ENCODE peak calls at places on chromosomes 12 and 14, in five cellular contexts. N, F, U, H and R are unnamed samples.

GRCh38 chr14:72611506-72611905 is 282.4 kb downstream of the DPF3 start:
- DNase-seq in N (no peak), F (no peak), U (no peak), H (no peak), R (peak; percentile 0)

GRCh38 chr12:31118347-31118830 is 44.7 kb downstream of the DDX11 start:
- DNase-seq in N (no peak), F (no peak), U (no peak), H (peak; percentile 52), R (no peak)

GRCh38 chr12:133130808-133131128 is 341 bp downstream of the ZNF10 start:
- DNase-seq in N (peak; percentile 29), F (no peak), U (no peak), H (peak; percentile 36), R (no peak)

GRCh38 chr12:101941306-101942000 is 64.1 kb downstream of the DRAM1 start:
- DNase-seq in N (no peak), F (no peak), U (no peak), H (no peak), R (no peak)

GRCh38 chr12:54891717-54892478 is 37.6 kb downstream of the MUCL1 start:
- DNase-seq in N (no peak), F (no peak), U (no peak), H (no peak), R (no peak)

GRCh38 chr12:76790564-76791552 is 26.9 kb downstream of the ZDHHC17 start:
- DNase-seq in N (no peak), F (no peak), U (no peak), H (no peak), R (no peak)

GRCh38 chr12:92466391-92467305 is 236.1 kb upstream of the PLEKHG7 start:
- DNase-seq in N (no peak), F (no peak), U (no peak), H (no peak), R (no peak)

GRCh38 chr12:116898675-116899074 is 12.1 kb upstream of the FBXW8 start:
- DNase-seq in N (no peak), F (no peak), U (no peak), H (no peak), R (no peak)

GRCh38 chr12:62252576-62252975 is 7.6 kb upstream of the USP15 start:
- DNase-seq in N (no peak), F (no peak), U (no peak), H (no peak), R (no peak)

GRCh38 chr14:76919811-76920571 is 93.8 kb downstream of the LRRC74A start:
- DNase-seq in N (no peak), F (no peak), U (peak; percentile 61), H (no peak), R (no peak)

GRCh38 chr14:23530360-23531055 is 21.1 kb downstream of the ZFHX2 start:
- DNase-seq in N (no peak), F (no peak), U (no peak), H (no peak), R (no peak)

GRCh38 chr12:108611884-108612415 is 14.1 kb upstream of the TMEM119 start:
- DNase-seq in N (no peak), F (peak; percentile 55), U (peak; percentile 93), H (peak; percentile 37), R (peak; percentile 66)

GRCh38 chr14:24859559-24859958 is 190.4 kb downstream of the STXBP6 start:
- DNase-seq in N (no peak), F (no peak), U (no peak), H (no peak), R (no peak)

GRCh38 chr14:32472512-32473472 is 143.7 kb downstream of the AKAP6 start:
- DNase-seq in N (no peak), F (no peak), U (peak; percentile 37), H (no peak), R (no peak)

GRCh38 chr14:95184413-95184790 is 27.1 kb upstream of the DICER1 start:
- DNase-seq in N (no peak), F (no peak), U (no peak), H (no peak), R (no peak)

GRCh38 chr12:111429760-111430417 is 24.2 kb downstream of the SH2B3 start:
- DNase-seq in N (peak; percentile 59), F (no peak), U (no peak), H (no peak), R (peak; percentile 78)

GRCh38 chr14:71361335-71361734 is 454.1 kb downstream of the PCNX1 start:
- DNase-seq in N (no peak), F (no peak), U (no peak), H (no peak), R (no peak)

GRCh38 chr12:52496590-52497071 is 3.6 kb upstream of the KRT6A start:
- DNase-seq in N (no peak), F (no peak), U (peak; percentile 7), H (no peak), R (no peak)

GRCh38 chr12:100755186-100755585 is 39.4 kb upstream of the ANO4 start:
- DNase-seq in N (no peak), F (no peak), U (no peak), H (no peak), R (no peak)

GRCh38 chr12:131775124-131775903 is 52.9 kb upstream of the MMP17 start:
- DNase-seq in N (no peak), F (no peak), U (no peak), H (no peak), R (no peak)

GRCh38 chr12:77401062-77401461 is 335.7 kb upstream of the E2F7 start:
- DNase-seq in N (no peak), F (no peak), U (no peak), H (no peak), R (no peak)

GRCh38 chr14:33799705-33800269 is 151.1 kb downstream of the EGLN3 start:
- DNase-seq in N (no peak), F (no peak), U (no peak), H (no peak), R (no peak)

GRCh38 chr12:57629897-57630471 is 3.0 kb downstream of the B4GALNT1 start:
- DNase-seq in N (no peak), F (no peak), U (no peak), H (no peak), R (no peak)

GRCh38 chr12:45290218-45290609 is 74.3 kb downstream of the ANO6 start:
- DNase-seq in N (no peak), F (no peak), U (peak; percentile 75), H (no peak), R (no peak)

GRCh38 chr12:111201495-111202236 is 167.2 kb downstream of the PHETA1 start:
- DNase-seq in N (no peak), F (no peak), U (no peak), H (no peak), R (no peak)

GRCh38 chr12:2149091-2149490 is 96.3 kb downstream of the CACNA1C start:
- DNase-seq in N (no peak), F (no peak), U (no peak), H (no peak), R (no peak)

GRCh38 chr12:95582230-95583058 is 31.2 kb upstream of the USP44 start:
- DNase-seq in N (no peak), F (no peak), U (peak; percentile 28), H (no peak), R (no peak)

GRCh38 chr14:20757963-20758362 is 10.2 kb upstream of the EDDM3B start:
- DNase-seq in N (no peak), F (no peak), U (no peak), H (peak; percentile 9), R (peak; percentile 21)

GRCh38 chr12:3217683-3218079 is 140.5 kb downstream of the TSPAN9 start:
- DNase-seq in N (no peak), F (no peak), U (no peak), H (no peak), R (no peak)

GRCh38 chr12:56257071-56257470 is 1.1 kb downstream of the ANKRD52 start:
- DNase-seq in N (no peak), F (no peak), U (no peak), H (no peak), R (no peak)

GRCh38 chr12:56255671-56256070 is 2.5 kb downstream of the ANKRD52 start:
- DNase-seq in N (no peak), F (no peak), U (no peak), H (no peak), R (no peak)

GRCh38 chr12:56257491-56258067 is 605 bp downstream of the ANKRD52 start:
- DNase-seq in N (no peak), F (peak; percentile 38), U (no peak), H (peak; percentile 62), R (no peak)

GRCh38 chr12:56258068-56258819 is at the start of gene ANKRD52:
- DNase-seq in N (peak; percentile 68), F (peak; percentile 74), U (peak; percentile 72), H (peak; percentile 89), R (peak; percentile 84)

GRCh38 chr12:56256326-56256960 is 1.7 kb downstream of the ANKRD52 start:
- DNase-seq in N (no peak), F (no peak), U (peak; percentile 66), H (peak; percentile 21), R (no peak)
- TF ChIP-seq CTCF in N (no peak), F (no peak), U (no peak), H (no peak), R (no peak)

GRCh38 chr12:18139989-18140596 is 50.1 kb upstream of the RERGL start:
- DNase-seq in N (no peak), F (no peak), U (peak; percentile 9), H (no peak), R (no peak)
- TF ChIP-seq CTCF in N (no peak), F (peak; percentile 96), U (peak; percentile 25), H (peak; percentile 72), R (no peak)

GRCh38 chr12:7806863-7807487 is 17.8 kb downstream of the NANOG start:
- DNase-seq in N (peak; percentile 31), F (peak; percentile 78), U (peak; percentile 49), H (peak; percentile 82), R (peak; percentile 45)
- TF ChIP-seq CTCF in N (peak; percentile 86), F (peak; percentile 100), U (peak; percentile 97), H (peak; percentile 98), R (peak; percentile 92)

GRCh38 chr14:91484186-91484585 is 25.9 kb downstream of the PPP4R3A start:
- DNase-seq in N (no peak), F (no peak), U (no peak), H (no peak), R (no peak)
- TF ChIP-seq CTCF in N (peak; percentile 33), F (peak; percentile 29), U (no peak), H (no peak), R (no peak)

GRCh38 chr12:72560370-72560769 is 288.2 kb downstream of the TRHDE start:
- DNase-seq in N (no peak), F (no peak), U (no peak), H (no peak), R (no peak)
- TF ChIP-seq CTCF in N (no peak), F (no peak), U (no peak), H (no peak), R (no peak)

GRCh38 chr12:7374423-7375144 is 69.4 kb downstream of the CD163L1 start:
- DNase-seq in N (no peak), F (no peak), U (peak; percentile 26), H (peak; percentile 47), R (no peak)
- TF ChIP-seq CTCF in N (no peak), F (peak; percentile 55), U (peak; percentile 58), H (peak; percentile 32), R (peak; percentile 17)

GRCh38 chr12:88111074-88111652 is 30.7 kb downstream of the CEP290 start:
- DNase-seq in N (no peak), F (no peak), U (peak; percentile 12), H (no peak), R (no peak)
- TF ChIP-seq CTCF in N (peak; percentile 46), F (peak; percentile 72), U (peak; percentile 23), H (peak; percentile 42), R (no peak)